ENCODE peak calls at places on chromosomes 6 and 20, in six cellular contexts. K is stimulated activated CD8-positive, alpha-beta memory T cell treated with anti-CD3 and anti-CD28 coated beads, Interleukin-4, amount 100 ng/mL, for 1 hour; Y is thoracic aorta; A is iPS DF 19.7; W is NCI-H2081; Q is mesothelial cell of epicardium. O is an unnamed sample.

GRCh38 chr20:1423625-1424106 is 30.8 kb upstream of the FKBP1A start:
- DNase-seq in K (no peak), Y (no peak), A (peak), W (peak), Q (no peak), O (peak)

GRCh38 chr20:17627101-17627950 is 54.7 kb downstream of the RRBP1 start:
- DNase-seq in K (no peak), Y (no peak), A (no peak), W (no peak), Q (no peak), O (no peak)

GRCh38 chr6:111602481-111603404 is 2.9 kb downstream of the TRAF3IP2 start:
- DNase-seq in K (no peak), Y (peak), A (no peak), W (no peak), Q (no peak), O (peak)

GRCh38 chr6:44339763-44340625 is 2.5 kb upstream of the SPATS1 start:
- DNase-seq in K (no peak), Y (no peak), A (no peak), W (no peak), Q (no peak), O (peak)

GRCh38 chr6:131058236-131058635 is 4.8 kb downstream of the EPB41L2 start:
- DNase-seq in K (no peak), Y (no peak), A (no peak), W (no peak), Q (no peak), O (no peak)

GRCh38 chr6:4969609-4970285 is 34.1 kb downstream of the RPP40 start:
- DNase-seq in K (no peak), Y (no peak), A (no peak), W (no peak), Q (no peak), O (no peak)

GRCh38 chr6:22980446-22980845 is 411.1 kb downstream of the HDGFL1 start:
- DNase-seq in K (no peak), Y (no peak), A (no peak), W (no peak), Q (no peak), O (peak)

GRCh38 chr6:101614774-101615173 is 221.3 kb downstream of the GRIK2 start:
- DNase-seq in K (no peak), Y (no peak), A (peak), W (no peak), Q (no peak), O (peak)

GRCh38 chr20:62921119-62921687 is 5.1 kb downstream of the DIDO1 start:
- DNase-seq in K (peak), Y (no peak), A (no peak), W (peak), Q (peak), O (peak)

GRCh38 chr20:58374906-58375760 is 13.9 kb upstream of the VAPB start:
- DNase-seq in K (no peak), Y (no peak), A (peak), W (no peak), Q (no peak), O (no peak)

GRCh38 chr20:62732766-62733165 is 24.1 kb downstream of the NTSR1 start:
- DNase-seq in K (no peak), Y (no peak), A (no peak), W (no peak), Q (no peak), O (no peak)

GRCh38 chr6:105373481-105373880 is 29.4 kb downstream of the PREP start:
- DNase-seq in K (no peak), Y (no peak), A (no peak), W (no peak), Q (no peak), O (peak)

GRCh38 chr6:11264100-11264499 is 31.6 kb upstream of the NEDD9 start:
- DNase-seq in K (no peak), Y (no peak), A (no peak), W (no peak), Q (no peak), O (no peak)

GRCh38 chr20:32203556-32204484 is 3.7 kb downstream of the PLAGL2 start:
- DNase-seq in K (no peak), Y (no peak), A (no peak), W (no peak), Q (no peak), O (peak)

GRCh38 chr6:13924146-13924948 is 405 bp upstream of the RNF182 start:
- DNase-seq in K (no peak), Y (no peak), A (no peak), W (peak), Q (peak), O (peak)

GRCh38 chr6:15533379-15534044 is 129.3 kb downstream of the DTNBP1 start:
- DNase-seq in K (no peak), Y (no peak), A (no peak), W (no peak), Q (no peak), O (peak)

GRCh38 chr6:69005194-69005593 is 370.1 kb downstream of the ADGRB3 start:
- DNase-seq in K (no peak), Y (no peak), A (no peak), W (no peak), Q (no peak), O (no peak)

GRCh38 chr20:23397961-23398360 is 23.3 kb downstream of the NAPB start:
- DNase-seq in K (no peak), Y (no peak), A (no peak), W (no peak), Q (no peak), O (no peak)

GRCh38 chr6:1604991-1605821 is 4.5 kb upstream of the FOXC1 start:
- DNase-seq in K (no peak), Y (no peak), A (no peak), W (no peak), Q (no peak), O (no peak)

GRCh38 chr20:3710703-3711417 is 1.5 kb downstream of the SIGLEC1 start:
- DNase-seq in K (peak), Y (no peak), A (no peak), W (peak), Q (peak), O (peak)

GRCh38 chr20:19486448-19486847 is 271.6 kb upstream of the RIN2 start:
- DNase-seq in K (no peak), Y (no peak), A (no peak), W (no peak), Q (no peak), O (no peak)

GRCh38 chr6:148864941-148865340 is 118.1 kb downstream of the UST start:
- DNase-seq in K (no peak), Y (no peak), A (no peak), W (no peak), Q (no peak), O (no peak)

GRCh38 chr20:34024733-34025351 is 31.1 kb downstream of the RALY start:
- DNase-seq in K (no peak), Y (no peak), A (no peak), W (no peak), Q (no peak), O (no peak)

GRCh38 chr6:112979830-112980229 is 632.7 kb downstream of the RFPL4B start:
- DNase-seq in K (no peak), Y (no peak), A (no peak), W (peak), Q (no peak), O (peak)

GRCh38 chr6:154453329-154453728 is 57.2 kb downstream of the CNKSR3 start:
- DNase-seq in K (no peak), Y (no peak), A (no peak), W (no peak), Q (no peak), O (no peak)

GRCh38 chr20:33392016-33392415 is 9.3 kb downstream of the CDK5RAP1 start:
- DNase-seq in K (no peak), Y (no peak), A (no peak), W (no peak), Q (peak), O (no peak)

GRCh38 chr6:52571099-52571755 is 5.6 kb downstream of the TRAM2 start:
- DNase-seq in K (no peak), Y (no peak), A (no peak), W (no peak), Q (no peak), O (no peak)

GRCh38 chr6:136511921-136512320 is 38.3 kb downstream of the MAP7 start:
- DNase-seq in K (no peak), Y (no peak), A (no peak), W (no peak), Q (no peak), O (no peak)

GRCh38 chr6:11722805-11723631 is 55.6 kb downstream of the ADTRP start:
- DNase-seq in K (no peak), Y (no peak), A (no peak), W (no peak), Q (no peak), O (no peak)

GRCh38 chr20:50376179-50376887 is 133.8 kb upstream of the PTPN1 start:
- DNase-seq in K (no peak), Y (no peak), A (no peak), W (no peak), Q (no peak), O (no peak)

GRCh38 chr6:127013865-127014264 is 104.6 kb upstream of the RSPO3 start:
- DNase-seq in K (no peak), Y (no peak), A (no peak), W (no peak), Q (no peak), O (no peak)

GRCh38 chr6:121465101-121465500 is 29.7 kb downstream of the GJA1 start:
- DNase-seq in K (no peak), Y (no peak), A (no peak), W (no peak), Q (no peak), O (no peak)

GRCh38 chr20:62148908-62149314 is 5.3 kb downstream of the SS18L1 start:
- DNase-seq in K (no peak), Y (no peak), A (no peak), W (no peak), Q (no peak), O (no peak)

GRCh38 chr6:158441639-158442308 is 118.1 kb upstream of the TMEM181 start:
- DNase-seq in K (no peak), Y (no peak), A (no peak), W (no peak), Q (no peak), O (no peak)

GRCh38 chr20:63611646-63612045 is 15.3 kb downstream of the GMEB2 start:
- DNase-seq in K (no peak), Y (no peak), A (no peak), W (no peak), Q (no peak), O (no peak)

GRCh38 chr20:17969884-17970409 is 1.1 kb downstream of the MGME1 start:
- DNase-seq in K (no peak), Y (no peak), A (no peak), W (no peak), Q (no peak), O (peak)

GRCh38 chr20:4673371-4674001 is 48.2 kb upstream of the PRND start:
- DNase-seq in K (no peak), Y (no peak), A (no peak), W (no peak), Q (no peak), O (no peak)

GRCh38 chr6:98669371-98669770 is 165.0 kb upstream of the POU3F2 start:
- DNase-seq in K (no peak), Y (no peak), A (no peak), W (no peak), Q (no peak), O (no peak)

O was measured in MCF 10A.